ENCODE peak calls at places on chromosomes 3 and 15, in six cellular contexts. One of them, this sample, is unnamed.

GRCh38 chr3:11236588-11237461 is 35.4 kb upstream of the ATG7 start:
- DNase-seq in activated gamma-delta T cell treated with anti-CD3 and anti-CD28 coated beads, Interleukin-2, amount 50 U/mL, for 16 hours: peak
- DNase-seq in left ventricle myocardium inferior: peak
- DNase-seq in transverse colon: peak
- DNase-seq in GM13976: peak
- DNase-seq in mucosa of descending colon: peak
- DNase-seq in this sample: peak

GRCh38 chr15:90481023-90481422 is 48.7 kb upstream of the CRTC3 start:
- DNase-seq in activated gamma-delta T cell treated with anti-CD3 and anti-CD28 coated beads, Interleukin-2, amount 50 U/mL, for 16 hours: no peak
- DNase-seq in left ventricle myocardium inferior: no peak
- DNase-seq in transverse colon: peak
- DNase-seq in GM13976: no peak
- DNase-seq in mucosa of descending colon: no peak
- DNase-seq in this sample: no peak

GRCh38 chr3:79497447-79498111 is 270.2 kb downstream of the ROBO1 start:
- DNase-seq in activated gamma-delta T cell treated with anti-CD3 and anti-CD28 coated beads, Interleukin-2, amount 50 U/mL, for 16 hours: no peak
- DNase-seq in left ventricle myocardium inferior: no peak
- DNase-seq in transverse colon: no peak
- DNase-seq in GM13976: peak
- DNase-seq in mucosa of descending colon: no peak
- DNase-seq in this sample: no peak

GRCh38 chr3:20054549-20054987 is 14.3 kb downstream of the KAT2B start:
- DNase-seq in activated gamma-delta T cell treated with anti-CD3 and anti-CD28 coated beads, Interleukin-2, amount 50 U/mL, for 16 hours: peak
- DNase-seq in left ventricle myocardium inferior: no peak
- DNase-seq in transverse colon: peak
- DNase-seq in GM13976: peak
- DNase-seq in mucosa of descending colon: peak
- DNase-seq in this sample: no peak

GRCh38 chr15:45162771-45163507 is 24.8 kb downstream of the SHF start:
- DNase-seq in activated gamma-delta T cell treated with anti-CD3 and anti-CD28 coated beads, Interleukin-2, amount 50 U/mL, for 16 hours: peak
- DNase-seq in left ventricle myocardium inferior: peak
- DNase-seq in transverse colon: peak
- DNase-seq in GM13976: peak
- DNase-seq in mucosa of descending colon: peak
- DNase-seq in this sample: peak

GRCh38 chr3:197367081-197367780 is 68.8 kb upstream of the DLG1 start:
- DNase-seq in activated gamma-delta T cell treated with anti-CD3 and anti-CD28 coated beads, Interleukin-2, amount 50 U/mL, for 16 hours: no peak
- DNase-seq in left ventricle myocardium inferior: no peak
- DNase-seq in transverse colon: no peak
- DNase-seq in GM13976: no peak
- DNase-seq in mucosa of descending colon: no peak
- DNase-seq in this sample: no peak

GRCh38 chr3:37993811-37994638 is 3.4 kb downstream of the VILL start:
- DNase-seq in activated gamma-delta T cell treated with anti-CD3 and anti-CD28 coated beads, Interleukin-2, amount 50 U/mL, for 16 hours: peak
- DNase-seq in left ventricle myocardium inferior: peak
- DNase-seq in transverse colon: peak
- DNase-seq in GM13976: peak
- DNase-seq in mucosa of descending colon: peak
- DNase-seq in this sample: peak

GRCh38 chr3:132164469-132165092 is 129.8 kb upstream of the CPNE4 start:
- DNase-seq in activated gamma-delta T cell treated with anti-CD3 and anti-CD28 coated beads, Interleukin-2, amount 50 U/mL, for 16 hours: no peak
- DNase-seq in left ventricle myocardium inferior: no peak
- DNase-seq in transverse colon: no peak
- DNase-seq in GM13976: no peak
- DNase-seq in mucosa of descending colon: no peak
- DNase-seq in this sample: no peak

GRCh38 chr15:32844118-32844711 is 126.4 kb downstream of the GREM1 start:
- DNase-seq in activated gamma-delta T cell treated with anti-CD3 and anti-CD28 coated beads, Interleukin-2, amount 50 U/mL, for 16 hours: no peak
- DNase-seq in left ventricle myocardium inferior: no peak
- DNase-seq in transverse colon: no peak
- DNase-seq in GM13976: peak
- DNase-seq in mucosa of descending colon: no peak
- DNase-seq in this sample: no peak

GRCh38 chr3:42014443-42014945 is 52.6 kb upstream of the ULK4 start:
- DNase-seq in activated gamma-delta T cell treated with anti-CD3 and anti-CD28 coated beads, Interleukin-2, amount 50 U/mL, for 16 hours: no peak
- DNase-seq in left ventricle myocardium inferior: no peak
- DNase-seq in transverse colon: peak
- DNase-seq in GM13976: no peak
- DNase-seq in mucosa of descending colon: peak
- DNase-seq in this sample: no peak

GRCh38 chr3:101940521-101940992 is 91.2 kb downstream of the NFKBIZ start:
- DNase-seq in activated gamma-delta T cell treated with anti-CD3 and anti-CD28 coated beads, Interleukin-2, amount 50 U/mL, for 16 hours: no peak
- DNase-seq in left ventricle myocardium inferior: peak
- DNase-seq in transverse colon: no peak
- DNase-seq in GM13976: no peak
- DNase-seq in mucosa of descending colon: no peak
- DNase-seq in this sample: no peak

GRCh38 chr15:78209646-78210348 is 24.6 kb downstream of the ACSBG1 start:
- DNase-seq in activated gamma-delta T cell treated with anti-CD3 and anti-CD28 coated beads, Interleukin-2, amount 50 U/mL, for 16 hours: no peak
- DNase-seq in left ventricle myocardium inferior: no peak
- DNase-seq in transverse colon: peak
- DNase-seq in GM13976: no peak
- DNase-seq in mucosa of descending colon: peak
- DNase-seq in this sample: no peak

GRCh38 chr3:109234300-109234699 is 82.0 kb downstream of the DPPA2 start:
- DNase-seq in activated gamma-delta T cell treated with anti-CD3 and anti-CD28 coated beads, Interleukin-2, amount 50 U/mL, for 16 hours: no peak
- DNase-seq in left ventricle myocardium inferior: no peak
- DNase-seq in transverse colon: no peak
- DNase-seq in GM13976: no peak
- DNase-seq in mucosa of descending colon: no peak
- DNase-seq in this sample: peak

GRCh38 chr3:146783446-146783845 is 178.3 kb upstream of the PLSCR5 start:
- DNase-seq in activated gamma-delta T cell treated with anti-CD3 and anti-CD28 coated beads, Interleukin-2, amount 50 U/mL, for 16 hours: no peak
- DNase-seq in left ventricle myocardium inferior: no peak
- DNase-seq in transverse colon: no peak
- DNase-seq in GM13976: no peak
- DNase-seq in mucosa of descending colon: no peak
- DNase-seq in this sample: no peak

GRCh38 chr15:64558460-64559179 is 98.2 kb downstream of the ZNF609 start:
- DNase-seq in activated gamma-delta T cell treated with anti-CD3 and anti-CD28 coated beads, Interleukin-2, amount 50 U/mL, for 16 hours: no peak
- DNase-seq in left ventricle myocardium inferior: no peak
- DNase-seq in transverse colon: no peak
- DNase-seq in GM13976: no peak
- DNase-seq in mucosa of descending colon: no peak
- DNase-seq in this sample: no peak

GRCh38 chr15:90141646-90142045 is 39.4 kb upstream of the IDH2 start:
- DNase-seq in activated gamma-delta T cell treated with anti-CD3 and anti-CD28 coated beads, Interleukin-2, amount 50 U/mL, for 16 hours: no peak
- DNase-seq in left ventricle myocardium inferior: no peak
- DNase-seq in transverse colon: no peak
- DNase-seq in GM13976: no peak
- DNase-seq in mucosa of descending colon: no peak
- DNase-seq in this sample: no peak

GRCh38 chr3:13712682-13713180 is 163.8 kb downstream of the FBLN2 start:
- DNase-seq in activated gamma-delta T cell treated with anti-CD3 and anti-CD28 coated beads, Interleukin-2, amount 50 U/mL, for 16 hours: no peak
- DNase-seq in left ventricle myocardium inferior: no peak
- DNase-seq in transverse colon: no peak
- DNase-seq in GM13976: no peak
- DNase-seq in mucosa of descending colon: no peak
- DNase-seq in this sample: no peak

GRCh38 chr3:184733181-184733580 is 21.3 kb upstream of the MAGEF1 start:
- DNase-seq in activated gamma-delta T cell treated with anti-CD3 and anti-CD28 coated beads, Interleukin-2, amount 50 U/mL, for 16 hours: no peak
- DNase-seq in left ventricle myocardium inferior: no peak
- DNase-seq in transverse colon: no peak
- DNase-seq in GM13976: no peak
- DNase-seq in mucosa of descending colon: no peak
- DNase-seq in this sample: no peak

GRCh38 chr3:48402281-48402732 is 27.6 kb downstream of the PLXNB1 start:
- DNase-seq in activated gamma-delta T cell treated with anti-CD3 and anti-CD28 coated beads, Interleukin-2, amount 50 U/mL, for 16 hours: no peak
- DNase-seq in left ventricle myocardium inferior: peak
- DNase-seq in transverse colon: peak
- DNase-seq in GM13976: peak
- DNase-seq in mucosa of descending colon: peak
- DNase-seq in this sample: no peak

GRCh38 chr3:171776839-171777607 is 33.3 kb downstream of the PLD1 start:
- DNase-seq in activated gamma-delta T cell treated with anti-CD3 and anti-CD28 coated beads, Interleukin-2, amount 50 U/mL, for 16 hours: no peak
- DNase-seq in left ventricle myocardium inferior: no peak
- DNase-seq in transverse colon: no peak
- DNase-seq in GM13976: no peak
- DNase-seq in mucosa of descending colon: no peak
- DNase-seq in this sample: no peak

GRCh38 chr15:78565951-78566774 is 843 bp downstream of the CHRNA5 start:
- DNase-seq in activated gamma-delta T cell treated with anti-CD3 and anti-CD28 coated beads, Interleukin-2, amount 50 U/mL, for 16 hours: no peak
- DNase-seq in left ventricle myocardium inferior: no peak
- DNase-seq in transverse colon: peak
- DNase-seq in GM13976: peak
- DNase-seq in mucosa of descending colon: no peak
- DNase-seq in this sample: peak

GRCh38 chr3:35946121-35946856 is 307.0 kb downstream of the ARPP21 start:
- DNase-seq in activated gamma-delta T cell treated with anti-CD3 and anti-CD28 coated beads, Interleukin-2, amount 50 U/mL, for 16 hours: no peak
- DNase-seq in left ventricle myocardium inferior: no peak
- DNase-seq in transverse colon: no peak
- DNase-seq in GM13976: peak
- DNase-seq in mucosa of descending colon: no peak
- DNase-seq in this sample: no peak

GRCh38 chr3:190780524-190780923 is 82.0 kb downstream of the GMNC start:
- DNase-seq in activated gamma-delta T cell treated with anti-CD3 and anti-CD28 coated beads, Interleukin-2, amount 50 U/mL, for 16 hours: no peak
- DNase-seq in left ventricle myocardium inferior: no peak
- DNase-seq in transverse colon: no peak
- DNase-seq in GM13976: no peak
- DNase-seq in mucosa of descending colon: no peak
- DNase-seq in this sample: no peak

GRCh38 chr3:36542186-36542585 is 161.9 kb downstream of the STAC start:
- DNase-seq in activated gamma-delta T cell treated with anti-CD3 and anti-CD28 coated beads, Interleukin-2, amount 50 U/mL, for 16 hours: no peak
- DNase-seq in left ventricle myocardium inferior: no peak
- DNase-seq in transverse colon: no peak
- DNase-seq in GM13976: no peak
- DNase-seq in mucosa of descending colon: no peak
- DNase-seq in this sample: no peak

GRCh38 chr3:123289336-123290106 is 87.8 kb downstream of the SEC22A start:
- DNase-seq in activated gamma-delta T cell treated with anti-CD3 and anti-CD28 coated beads, Interleukin-2, amount 50 U/mL, for 16 hours: no peak
- DNase-seq in left ventricle myocardium inferior: no peak
- DNase-seq in transverse colon: no peak
- DNase-seq in GM13976: no peak
- DNase-seq in mucosa of descending colon: no peak
- DNase-seq in this sample: no peak

GRCh38 chr15:70257047-70257446 is 159.3 kb upstream of the TLE3 start:
- DNase-seq in activated gamma-delta T cell treated with anti-CD3 and anti-CD28 coated beads, Interleukin-2, amount 50 U/mL, for 16 hours: no peak
- DNase-seq in left ventricle myocardium inferior: no peak
- DNase-seq in transverse colon: no peak
- DNase-seq in GM13976: no peak
- DNase-seq in mucosa of descending colon: no peak
- DNase-seq in this sample: no peak

GRCh38 chr15:69149803-69150202 is 10.6 kb upstream of the GLCE start:
- DNase-seq in activated gamma-delta T cell treated with anti-CD3 and anti-CD28 coated beads, Interleukin-2, amount 50 U/mL, for 16 hours: no peak
- DNase-seq in left ventricle myocardium inferior: no peak
- DNase-seq in transverse colon: no peak
- DNase-seq in GM13976: no peak
- DNase-seq in mucosa of descending colon: no peak
- DNase-seq in this sample: no peak

GRCh38 chr3:61668317-61668864 is 107.0 kb downstream of the PTPRG start:
- DNase-seq in activated gamma-delta T cell treated with anti-CD3 and anti-CD28 coated beads, Interleukin-2, amount 50 U/mL, for 16 hours: no peak
- DNase-seq in left ventricle myocardium inferior: no peak
- DNase-seq in transverse colon: no peak
- DNase-seq in GM13976: no peak
- DNase-seq in mucosa of descending colon: no peak
- DNase-seq in this sample: no peak

GRCh38 chr3:20105513-20106280 is 65.5 kb downstream of the KAT2B start:
- DNase-seq in activated gamma-delta T cell treated with anti-CD3 and anti-CD28 coated beads, Interleukin-2, amount 50 U/mL, for 16 hours: no peak
- DNase-seq in left ventricle myocardium inferior: no peak
- DNase-seq in transverse colon: no peak
- DNase-seq in GM13976: no peak
- DNase-seq in mucosa of descending colon: no peak
- DNase-seq in this sample: no peak

GRCh38 chr3:35772364-35773009 is 133.2 kb downstream of the ARPP21 start:
- DNase-seq in activated gamma-delta T cell treated with anti-CD3 and anti-CD28 coated beads, Interleukin-2, amount 50 U/mL, for 16 hours: no peak
- DNase-seq in left ventricle myocardium inferior: no peak
- DNase-seq in transverse colon: no peak
- DNase-seq in GM13976: no peak
- DNase-seq in mucosa of descending colon: no peak
- DNase-seq in this sample: no peak

GRCh38 chr3:18295171-18295920 is 129.8 kb downstream of the SATB1 start:
- DNase-seq in activated gamma-delta T cell treated with anti-CD3 and anti-CD28 coated beads, Interleukin-2, amount 50 U/mL, for 16 hours: no peak
- DNase-seq in left ventricle myocardium inferior: peak
- DNase-seq in transverse colon: peak
- DNase-seq in GM13976: peak
- DNase-seq in mucosa of descending colon: peak
- DNase-seq in this sample: peak

GRCh38 chr3:62406945-62407344 is 33.6 kb upstream of the FEZF2 start:
- DNase-seq in activated gamma-delta T cell treated with anti-CD3 and anti-CD28 coated beads, Interleukin-2, amount 50 U/mL, for 16 hours: no peak
- DNase-seq in left ventricle myocardium inferior: no peak
- DNase-seq in transverse colon: no peak
- DNase-seq in GM13976: no peak
- DNase-seq in mucosa of descending colon: no peak
- DNase-seq in this sample: no peak

GRCh38 chr3:13177236-13177635 is 104.0 kb upstream of the IQSEC1 start:
- DNase-seq in activated gamma-delta T cell treated with anti-CD3 and anti-CD28 coated beads, Interleukin-2, amount 50 U/mL, for 16 hours: no peak
- DNase-seq in left ventricle myocardium inferior: no peak
- DNase-seq in transverse colon: no peak
- DNase-seq in GM13976: no peak
- DNase-seq in mucosa of descending colon: no peak
- DNase-seq in this sample: no peak

GRCh38 chr3:126913524-126913923 is 69.4 kb upstream of the PLXNA1 start:
- DNase-seq in activated gamma-delta T cell treated with anti-CD3 and anti-CD28 coated beads, Interleukin-2, amount 50 U/mL, for 16 hours: no peak
- DNase-seq in left ventricle myocardium inferior: no peak
- DNase-seq in transverse colon: peak
- DNase-seq in GM13976: no peak
- DNase-seq in mucosa of descending colon: no peak
- DNase-seq in this sample: no peak

GRCh38 chr3:130894873-130895330 is 1.0 kb downstream of the ATP2C1 start:
- DNase-seq in activated gamma-delta T cell treated with anti-CD3 and anti-CD28 coated beads, Interleukin-2, amount 50 U/mL, for 16 hours: no peak
- DNase-seq in left ventricle myocardium inferior: no peak
- DNase-seq in transverse colon: no peak
- DNase-seq in GM13976: no peak
- DNase-seq in mucosa of descending colon: no peak
- DNase-seq in this sample: no peak

GRCh38 chr3:10006762-10007090 is 19.5 kb upstream of the FANCD2 start:
- DNase-seq in activated gamma-delta T cell treated with anti-CD3 and anti-CD28 coated beads, Interleukin-2, amount 50 U/mL, for 16 hours: no peak
- DNase-seq in left ventricle myocardium inferior: no peak
- DNase-seq in transverse colon: no peak
- DNase-seq in GM13976: no peak
- DNase-seq in mucosa of descending colon: no peak
- DNase-seq in this sample: no peak

GRCh38 chr3:156762631-156763185 is 63.4 kb upstream of the LEKR1 start:
- DNase-seq in activated gamma-delta T cell treated with anti-CD3 and anti-CD28 coated beads, Interleukin-2, amount 50 U/mL, for 16 hours: no peak
- DNase-seq in left ventricle myocardium inferior: no peak
- DNase-seq in transverse colon: no peak
- DNase-seq in GM13976: no peak
- DNase-seq in mucosa of descending colon: no peak
- DNase-seq in this sample: no peak

GRCh38 chr3:50457988-50458387 is 45.4 kb downstream of the CACNA2D2 start:
- DNase-seq in activated gamma-delta T cell treated with anti-CD3 and anti-CD28 coated beads, Interleukin-2, amount 50 U/mL, for 16 hours: no peak
- DNase-seq in left ventricle myocardium inferior: no peak
- DNase-seq in transverse colon: no peak
- DNase-seq in GM13976: no peak
- DNase-seq in mucosa of descending colon: no peak
- DNase-seq in this sample: no peak